ENCODE peak calls at places on chromosomes 5 and 9, in four cellular contexts. W, D, R and E are unnamed samples.

GRCh38 chr5:105752801-105753200 is 1917.9 kb downstream of the EFNA5 start:
- DNase-seq in W (no peak), D (no peak), R (no peak), E (no peak)

GRCh38 chr9:135971892-135972291 is 10.7 kb upstream of the UBAC1 start:
- DNase-seq in D (peak), W (peak), R (no peak), E (peak)

GRCh38 chr9:5188060-5188707 is 2.7 kb upstream of the INSL6 start:
- DNase-seq in W (no peak), D (no peak), R (no peak), E (no peak)

GRCh38 chr9:81032030-81032572 is 657.2 kb downstream of the TLE1 start:
- DNase-seq in D (peak), W (no peak), R (no peak), E (no peak)

GRCh38 chr9:125437771-125438221 is 176.2 kb downstream of the GAPVD1 start:
- DNase-seq in D (no peak), R (no peak), W (no peak), E (no peak)

GRCh38 chr9:111559000-111559610 is 34.1 kb downstream of the ZNF483 start:
- DNase-seq in W (peak), D (no peak), R (no peak), E (no peak)

GRCh38 chr5:173969167-173970049 is 19.6 kb upstream of the C5orf47 start:
- DNase-seq in D (peak), R (no peak), W (no peak), E (no peak)

GRCh38 chr9:27400334-27400875 is 103.5 kb upstream of the EQTN start:
- DNase-seq in D (no peak), W (no peak), R (no peak), E (no peak)

GRCh38 chr9:104968025-104968982 is 40.3 kb upstream of the ABCA1 start:
- DNase-seq in D (peak), W (peak), R (no peak), E (peak)

GRCh38 chr9:83147487-83148149 is 84.7 kb upstream of the RASEF start:
- DNase-seq in D (no peak), W (no peak), R (no peak), E (no peak)

GRCh38 chr9:93151097-93151784 is 17.2 kb upstream of the NINJ1 start:
- DNase-seq in R (no peak), D (no peak), W (no peak), E (no peak)

GRCh38 chr9:138100711-138101349 is 223.2 kb downstream of the CACNA1B start:
- DNase-seq in R (no peak), W (peak), D (no peak), E (no peak)

GRCh38 chr9:6007770-6008168 is 7.7 kb downstream of the RANBP6 start:
- DNase-seq in D (peak), W (peak), R (no peak), E (peak)

GRCh38 chr9:107737987-107738743 is 248.6 kb upstream of the KLF4 start:
- DNase-seq in D (no peak), W (no peak), R (no peak), E (no peak)

GRCh38 chr9:105116047-105116868 is 128.2 kb upstream of the SLC44A1 start:
- DNase-seq in R (no peak), D (no peak), W (no peak), E (no peak)

GRCh38 chr9:113712053-113712452 is 164.1 kb upstream of the ZNF618 start:
- DNase-seq in W (peak), D (no peak), R (no peak), E (no peak)

GRCh38 chr9:129900263-129901041 is 65.2 kb downstream of the USP20 start:
- DNase-seq in D (no peak), W (no peak), R (peak), E (no peak)

GRCh38 chr5:107396351-107396690 is 274.4 kb downstream of the EFNA5 start:
- DNase-seq in R (no peak), D (no peak), W (no peak), E (no peak)

GRCh38 chr5:172868924-172869565 is 35.0 kb downstream of the ERGIC1 start:
- DNase-seq in R (no peak), D (peak), W (no peak), E (no peak)

GRCh38 chr5:16934123-16934522 is 2.0 kb downstream of the MYO10 start:
- DNase-seq in D (peak), W (peak), R (no peak), E (peak)

GRCh38 chr9:127112683-127113539 is 9.5 kb downstream of the ANGPTL2 start:
- DNase-seq in R (no peak), D (no peak), W (no peak), E (no peak)

GRCh38 chr5:136998864-136999263 is 500.3 kb downstream of the SPOCK1 start:
- DNase-seq in D (no peak), W (no peak), R (no peak), E (no peak)

GRCh38 chr9:6757988-6758417 is 230 bp downstream of the KDM4C start:
- DNase-seq in W (peak), R (no peak), D (no peak), E (no peak)

GRCh38 chr9:137690939-137691647 is 72.3 kb downstream of the EHMT1 start:
- DNase-seq in R (no peak), D (no peak), W (no peak), E (no peak)

GRCh38 chr9:89732295-89732951 is 127.6 kb downstream of the GADD45G start:
- DNase-seq in W (no peak), D (no peak), R (no peak), E (no peak)

GRCh38 chr9:98536542-98537173 is 172.1 kb downstream of the GABBR2 start:
- DNase-seq in D (peak), R (peak), W (peak), E (peak)

GRCh38 chr9:32551491-32552049 is 557 bp upstream of the SMIM27 start:
- DNase-seq in R (peak), D (peak), W (peak), E (no peak)

GRCh38 chr9:26158631-26159150 is 480.4 kb upstream of the TUSC1 start:
- DNase-seq in R (no peak), D (no peak), W (no peak), E (no peak)

GRCh38 chr9:114287001-114287762 is 35.7 kb upstream of the ORM1 start:
- DNase-seq in W (peak), D (no peak), R (no peak), E (no peak)

GRCh38 chr5:178068293-178068692 is 45.0 kb upstream of the N4BP3 start:
- DNase-seq in D (no peak), R (no peak), W (no peak), E (no peak)

GRCh38 chr9:70291446-70291845 is 32.7 kb downstream of the SMC5 start:
- DNase-seq in R (no peak), D (no peak), W (no peak), E (no peak)

GRCh38 chr5:154378134-154378533 is 67.7 kb upstream of the SAP30L start:
- DNase-seq in D (no peak), W (no peak), R (no peak), E (no peak)

GRCh38 chr9:136259517-136259813 is 13.9 kb upstream of the QSOX2 start:
- DNase-seq in D (no peak), W (no peak), R (no peak), E (no peak)

DNA sequence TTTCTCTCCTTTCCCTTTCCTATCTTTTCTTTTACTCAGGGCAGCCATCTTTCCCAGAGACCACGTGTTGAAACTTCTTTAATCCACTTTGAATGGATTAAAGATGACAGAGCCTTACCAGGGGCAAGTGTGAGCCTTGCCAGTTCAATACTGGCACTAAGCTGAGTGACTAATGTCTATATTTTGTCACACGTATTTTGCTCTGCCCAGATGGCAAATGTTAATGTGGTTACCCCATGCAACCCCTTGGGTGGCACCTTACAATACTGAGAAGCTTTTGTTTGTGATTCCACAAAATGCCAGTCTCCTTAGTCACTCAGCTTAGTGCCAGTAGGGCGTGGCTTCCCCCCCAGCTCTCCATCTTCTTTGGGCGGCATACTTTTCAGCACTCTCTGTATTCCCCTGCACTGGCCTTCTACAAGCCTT is 24.8 kb downstream of the ANXA1 start:
- DNase-seq in D (no peak), W (no peak), R (no peak), E (no peak)
- TF ChIP-seq SUZ12 in D (no peak), W (no peak), R (no peak), E (no peak)

GRCh38 chr5:123157797-123158528 is 68.9 kb downstream of the PRDM6 start:
- DNase-seq in D (no peak), W (no peak), R (no peak), E (no peak)
- TF ChIP-seq ZNF274 in D (no peak), W (no peak), R (no peak), E (no peak)

DNA sequence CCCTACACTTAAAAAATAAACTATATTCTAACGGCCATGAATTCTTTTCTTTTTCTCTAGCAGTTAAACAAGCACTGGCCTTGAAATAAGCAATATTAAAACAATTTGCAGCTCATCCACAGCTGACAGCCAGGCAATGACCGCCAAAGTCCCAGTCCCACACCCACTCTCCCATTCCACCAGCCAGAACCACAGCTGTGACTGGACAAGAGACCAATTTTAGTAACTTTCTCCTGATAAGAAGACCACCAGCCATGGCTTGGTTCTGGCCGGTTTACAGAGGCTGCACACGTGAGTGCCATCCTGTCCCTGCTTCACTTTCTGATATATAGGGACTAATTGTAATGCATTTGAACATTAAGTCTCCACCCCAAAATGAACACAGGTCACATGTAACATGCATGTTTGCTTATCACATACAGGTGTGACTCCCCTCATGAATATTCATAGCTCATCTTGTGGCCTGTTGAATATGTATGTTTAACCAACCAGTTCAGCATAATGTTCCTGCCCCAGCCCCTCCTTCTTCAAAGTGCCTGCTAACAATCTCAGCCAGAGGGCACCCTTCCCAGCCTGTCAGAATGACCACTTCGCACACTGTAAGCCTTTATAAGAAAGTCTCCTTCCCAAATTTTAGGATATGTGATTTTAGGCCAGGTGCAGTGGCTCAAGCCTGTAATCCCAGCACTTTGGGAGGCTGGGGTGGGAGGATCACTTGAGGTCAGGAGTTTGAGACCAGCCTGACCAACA is 23.9 kb upstream of the FANCC start:
- DNase-seq in D (no peak), R (no peak), W (no peak), E (no peak)
- TF ChIP-seq SUZ12 in D (no peak), R (no peak), W (no peak), E (no peak)

DNA sequence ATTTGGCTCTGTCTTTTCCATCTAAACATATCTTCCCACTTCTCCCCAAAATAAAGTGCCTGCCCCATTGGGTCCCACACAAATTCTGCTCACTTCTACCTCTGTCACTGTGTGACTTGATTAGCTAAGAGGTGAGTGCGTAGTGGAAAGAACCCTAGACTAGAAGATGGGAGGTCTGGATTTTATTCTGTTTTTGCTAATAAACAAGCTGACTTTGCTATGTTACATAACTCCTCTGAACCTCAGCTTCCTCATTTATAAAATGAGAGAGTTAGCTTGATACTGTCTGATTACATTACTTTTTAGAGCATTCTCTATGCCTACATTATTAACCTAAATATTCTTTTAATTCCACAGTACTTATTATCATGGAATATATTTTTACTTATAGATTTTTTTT is 51.3 kb upstream of the PTGER4 start:
- DNase-seq in W (no peak), R (no peak), D (no peak), E (no peak)
- TF ChIP-seq ZNF274 in W (no peak), R (no peak), D (no peak), E (no peak)

DNA sequence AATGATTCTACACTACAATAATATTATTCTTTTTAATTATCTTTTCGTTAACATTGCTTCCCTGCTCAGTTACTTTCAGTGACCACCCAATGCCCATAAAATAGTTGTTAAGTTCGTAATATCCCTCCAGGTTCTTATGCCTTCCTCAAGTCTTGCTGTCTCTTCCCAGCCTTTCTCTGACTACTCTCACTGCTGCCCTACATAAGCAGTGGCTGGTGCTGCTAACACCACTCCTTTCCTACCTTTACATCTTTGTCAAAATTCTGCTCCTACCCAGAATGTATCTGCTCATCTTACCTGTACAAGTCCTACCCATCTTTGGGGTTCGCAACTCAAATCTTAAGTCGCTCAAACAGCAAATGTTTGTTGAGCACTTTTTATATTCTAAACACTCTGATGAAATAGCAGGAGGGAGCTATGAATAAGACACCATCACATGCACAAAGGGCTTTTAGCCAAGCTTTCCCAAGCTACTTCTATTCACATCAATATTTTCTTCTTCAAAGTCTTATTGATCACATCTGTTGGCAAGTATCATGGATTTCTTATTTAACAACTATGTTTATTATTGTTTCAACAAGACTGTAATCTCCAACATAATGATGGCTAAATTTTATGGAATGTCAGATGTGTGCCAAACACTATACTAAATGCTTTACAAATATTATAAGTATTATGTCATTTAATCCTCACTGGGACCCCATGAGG is 29.5 kb downstream of the SLC25A46 start:
- DNase-seq in R (no peak), W (no peak), D (no peak), E (no peak)
- TF ChIP-seq SUZ12 in R (no peak), W (no peak), D (no peak), E (no peak)

GRCh38 chr5:115096034-115096769 is 73.5 kb downstream of the TRIM36 start:
- DNase-seq in D (no peak), R (no peak), W (no peak), E (no peak)
- TF ChIP-seq ZNF274 in D (no peak), R (no peak), W (no peak), E (no peak)

GRCh38 chr9:16206560-16206959 is 653.7 kb downstream of the CCDC171 start:
- DNase-seq in W (no peak), R (no peak), D (no peak), E (no peak)

GRCh38 chr9:16202221-16202620 is 649.4 kb downstream of the CCDC171 start:
- DNase-seq in R (no peak), D (no peak), W (no peak), E (no peak)

GRCh38 chr9:16205455-16205854 is 652.6 kb downstream of the CCDC171 start:
- DNase-seq in D (no peak), W (no peak), R (no peak), E (no peak)

GRCh38 chr9:16203735-16204573 is 651.1 kb downstream of the CCDC171 start:
- DNase-seq in W (no peak), R (no peak), D (no peak), E (no peak)

GRCh38 chr9:16202913-16203734 is 650.3 kb downstream of the CCDC171 start:
- DNase-seq in W (no peak), R (no peak), D (no peak), E (peak)
- TF ChIP-seq SUZ12 in W (no peak), R (no peak), D (no peak), E (no peak)

GRCh38 chr5:141510850-141511718 is 22.2 kb downstream of the PCDHGC5 start:
- DNase-seq in W (no peak), R (peak), D (no peak), E (no peak)

GRCh38 chr5:141513021-141513626 is 24.2 kb downstream of the PCDHGC5 start:
- DNase-seq in D (no peak), W (peak), R (no peak), E (no peak)

GRCh38 chr5:141510160-141510559 is 21.3 kb downstream of the PCDHGC5 start:
- DNase-seq in D (no peak), W (no peak), R (no peak), E (no peak)

GRCh38 chr5:141512390-141513020 is 23.6 kb downstream of the PCDHGC5 start:
- DNase-seq in R (no peak), W (peak), D (peak), E (peak)

DNA sequence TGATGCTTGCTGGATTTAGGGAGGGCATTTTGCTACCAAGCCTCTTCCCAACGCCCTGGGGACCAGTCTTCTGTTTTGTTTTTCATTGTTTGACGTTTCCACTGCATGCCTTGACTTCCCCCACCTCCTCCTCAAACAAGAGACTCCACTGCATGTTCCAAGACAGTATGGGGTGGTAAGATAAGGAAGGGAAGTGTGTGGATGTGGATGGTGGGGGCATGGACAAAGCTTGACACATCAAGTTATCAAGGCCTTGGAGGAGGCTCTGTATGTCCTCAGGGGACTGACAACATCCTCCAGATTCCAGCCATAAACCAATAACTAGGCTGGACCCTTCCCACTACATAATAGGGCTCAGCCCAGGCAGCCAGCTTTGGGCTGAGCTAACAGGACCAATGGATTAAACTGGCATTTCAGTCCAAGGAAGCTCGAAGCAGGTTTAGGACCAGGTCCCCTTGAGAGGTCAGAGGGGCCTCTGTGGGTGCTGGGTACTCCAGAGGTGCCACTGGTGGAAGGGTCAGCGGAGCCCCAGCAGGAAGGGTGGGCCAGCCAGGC is 23.0 kb downstream of the PCDHGC5 start:
- DNase-seq in D (no peak), R (no peak), W (no peak), E (no peak)
- TF ChIP-seq ZNF274 in D (no peak), R (no peak), W (no peak), E (no peak)